ENCODE peak calls at places on chromosomes 16 and 17, in eight cellular contexts. H, V, D, P, J, K, Y and U are unnamed samples.

GRCh38 chr16:2428051-2428786 is 1.0 kb upstream of the CCNF start:
- DNase-seq in H (peak; percentile 76), V (no peak), D (peak; percentile 32), P (peak; percentile 32), J (peak; percentile 59), K (no peak), Y (peak; percentile 32), U (no peak)

GRCh38 chr17:53032861-53033271 is 789.9 kb upstream of the KIF2B start:
- DNase-seq in H (no peak), V (no peak), D (no peak), P (no peak), J (no peak), K (no peak), Y (peak; percentile 73), U (peak; percentile 69)

GRCh38 chr16:80682435-80683070 is 121.8 kb downstream of the CDYL2 start:
- DNase-seq in H (no peak), V (no peak), D (no peak), P (peak; percentile 76), J (no peak), K (no peak), Y (peak; percentile 57), U (no peak)

GRCh38 chr17:83151056-83151441 is 71.6 kb downstream of the METRNL start:
- DNase-seq in H (no peak), V (no peak), D (no peak), P (no peak), J (no peak), K (no peak), Y (no peak), U (no peak)

GRCh38 chr16:53501216-53501859 is 1.7 kb downstream of the AKTIP start:
- DNase-seq in H (no peak), V (no peak), D (no peak), P (no peak), J (no peak), K (no peak), Y (peak; percentile 11), U (no peak)

GRCh38 chr17:60577147-60577925 is 22.7 kb upstream of the PPM1D start:
- DNase-seq in H (peak; percentile 26), V (no peak), D (no peak), P (peak; percentile 7), J (no peak), K (no peak), Y (peak; percentile 84), U (no peak)

GRCh38 chr17:50337956-50338355 is 8.0 kb upstream of the XYLT2 start:
- DNase-seq in H (no peak), V (no peak), D (no peak), P (no peak), J (no peak), K (no peak), Y (no peak), U (peak; percentile 17)

GRCh38 chr17:43449470-43450202 is 34.1 kb upstream of the DHX8 start:
- DNase-seq in H (no peak), V (no peak), D (no peak), P (no peak), J (peak; percentile 65), K (no peak), Y (peak; percentile 36), U (no peak)

GRCh38 chr17:1882836-1883235 is 53.0 kb downstream of the RPA1 start:
- DNase-seq in H (peak; percentile 61), V (no peak), D (peak; percentile 46), P (peak; percentile 19), J (no peak), K (no peak), Y (peak; percentile 53), U (peak; percentile 11)

GRCh38 chr17:43212641-43213490 is 1.2 kb downstream of the TMEM106A start:
- DNase-seq in H (peak; percentile 40), V (no peak), D (no peak), P (no peak), J (no peak), K (no peak), Y (no peak), U (no peak)

GRCh38 chr16:85204242-85205010 is 92.2 kb upstream of the CIBAR2 start:
- DNase-seq in H (no peak), V (no peak), D (no peak), P (peak; percentile 88), J (no peak), K (no peak), Y (peak; percentile 84), U (peak; percentile 6)

GRCh38 chr16:1261131-1261917 is 5.5 kb downstream of the TPSD1 start:
- DNase-seq in H (peak; percentile 62), V (no peak), D (no peak), P (no peak), J (no peak), K (no peak), Y (no peak), U (no peak)

GRCh38 chr16:74275031-74275636 is 21.5 kb upstream of the PSMD7 start:
- DNase-seq in H (no peak), V (no peak), D (no peak), P (peak; percentile 1), J (no peak), K (no peak), Y (peak; percentile 42), U (peak; percentile 30)

GRCh38 chr17:8117980-8118768 is at the start of gene ALOXE3:
- DNase-seq in H (peak; percentile 39), V (no peak), D (no peak), P (peak; percentile 77), J (peak; percentile 77), K (no peak), Y (peak; percentile 41), U (no peak)

GRCh38 chr17:2510559-2510958 is 1.1 kb downstream of the METTL16 start:
- DNase-seq in H (no peak), V (no peak), D (no peak), P (no peak), J (no peak), K (no peak), Y (no peak), U (no peak)

GRCh38 chr16:58931436-58931835 is 197.3 kb upstream of the GOT2 start:
- DNase-seq in H (no peak), V (no peak), D (no peak), P (no peak), J (no peak), K (no peak), Y (no peak), U (no peak)

GRCh38 chr17:64984776-64985521 is 65.7 kb upstream of the LRRC37A3 start:
- DNase-seq in H (no peak), V (no peak), D (no peak), P (peak; percentile 70), J (no peak), K (no peak), Y (peak; percentile 52), U (no peak)

GRCh38 chr17:42340691-42341127 is 47.5 kb downstream of the STAT3 start:
- DNase-seq in H (no peak), V (no peak), D (no peak), P (no peak), J (no peak), K (no peak), Y (no peak), U (no peak)

GRCh38 chr17:72412650-72413076 is 291.8 kb downstream of the SOX9 start:
- DNase-seq in H (no peak), V (no peak), D (no peak), P (no peak), J (no peak), K (no peak), Y (no peak), U (no peak)

GRCh38 chr17:65463242-65463641 is 98.2 kb downstream of the AXIN2 start:
- DNase-seq in H (no peak), V (no peak), D (no peak), P (no peak), J (peak; percentile 74), K (peak; percentile 73), Y (peak; percentile 97), U (no peak)

GRCh38 chr16:86165479-86165878 is 266.5 kb downstream of the IRF8 start:
- DNase-seq in H (no peak), V (no peak), D (no peak), P (no peak), J (no peak), K (no peak), Y (no peak), U (no peak)